ENCODE peak calls at places on chromosomes 12 and 14, in seven cellular contexts. R is cardiac muscle cell, D is Panc1, V is tibial artery, M is A549, Y is neural progenitor cell, G is OCI-LY7. C is an unnamed sample. For H3K4me1, the result is how much of the 10 kb centered on the place peaks cover.

GRCh38 chr14:94906991-94907587 is 137.2 kb upstream of the GSC start:
- DNase-seq in D (no peak), G (no peak), M (no peak), Y (no peak), V (no peak), R (no peak), C (no peak)

GRCh38 chr14:94102768-94103482 is 7.6 kb upstream of the IFI27 start:
- DNase-seq in M (no peak), D (no peak), G (no peak), V (no peak), Y (no peak), R (no peak), C (peak)

GRCh38 chr12:101792046-101792931 is 38.5 kb downstream of the GNPTAB start:
- DNase-seq in G (no peak), V (no peak), R (no peak), Y (no peak), D (no peak), M (no peak), C (no peak)

GRCh38 chr14:61923348-61923747 is 161.1 kb downstream of the SNAPC1 start:
- DNase-seq in M (no peak), Y (no peak), G (no peak), V (no peak), R (peak), D (no peak), C (no peak)

GRCh38 chr14:44896275-44897040 is 65.3 kb downstream of the KLHL28 start:
- DNase-seq in Y (no peak), G (no peak), D (no peak), R (no peak), M (no peak), V (no peak), C (no peak)

GRCh38 chr12:28489256-28489655 is 299.0 kb downstream of the CCDC91 start:
- DNase-seq in R (peak), Y (no peak), M (no peak), V (no peak), D (no peak), G (no peak), C (no peak)

GRCh38 chr14:99831915-99832314 is 38.7 kb downstream of the EML1 start:
- DNase-seq in D (no peak), V (no peak), Y (no peak), R (no peak), M (no peak), G (no peak), C (no peak)

GRCh38 chr14:102592969-102593840 is 756 bp downstream of the RCOR1 start:
- DNase-seq in R (peak), V (peak), Y (peak), G (peak), D (no peak), M (peak), C (peak)

GRCh38 chr14:55200646-55201045 is 9.3 kb upstream of the DLGAP5 start:
- DNase-seq in D (no peak), M (no peak), G (no peak), V (no peak), R (peak), Y (no peak), C (no peak)

GRCh38 chr14:24915403-24915921 is 134.5 kb downstream of the STXBP6 start:
- DNase-seq in Y (no peak), V (no peak), D (no peak), R (no peak), M (no peak), G (no peak), C (no peak)

GRCh38 chr14:104865631-104866441 is 768 bp downstream of the CEP170B start:
- DNase-seq in R (peak), V (peak), D (no peak), M (peak), Y (peak), G (no peak), C (peak)

GRCh38 chr12:38903596-38903995 is 1.8 kb downstream of the CPNE8 start:
- DNase-seq in G (no peak), V (no peak), Y (no peak), R (no peak), M (no peak), D (no peak), C (no peak)

GRCh38 chr14:89247457-89248122 is 169.4 kb downstream of the FOXN3 start:
- DNase-seq in M (no peak), R (no peak), G (no peak), V (no peak), Y (no peak), D (no peak), C (no peak)

GRCh38 chr12:1531654-1532366 is 62.6 kb downstream of the FBXL14 start:
- DNase-seq in Y (no peak), V (no peak), G (no peak), M (no peak), R (no peak), D (no peak), C (no peak)

GRCh38 chr12:84910549-84911241 is 1.9 kb downstream of the SLC6A15 start:
- DNase-seq in Y (peak), D (no peak), G (no peak), M (no peak), V (no peak), R (peak), C (no peak)

GRCh38 chr12:116673713-116674112 is 64.2 kb downstream of the SPRING1 start:
- DNase-seq in R (no peak), D (no peak), V (no peak), G (peak), Y (peak), M (no peak), C (peak)

GRCh38 chr12:120098756-120099470 is 17.6 kb downstream of the RAB35 start:
- DNase-seq in Y (no peak), V (no peak), D (no peak), R (no peak), M (no peak), G (no peak), C (no peak)

GRCh38 chr12:74836567-74836966 is 298.9 kb downstream of the ATXN7L3B start:
- DNase-seq in M (no peak), D (no peak), V (no peak), R (no peak), Y (no peak), G (no peak), C (no peak)

GRCh38 chr14:96055753-96056508 is 16.8 kb downstream of the C14orf132 start:
- DNase-seq in V (peak), R (no peak), D (no peak), Y (no peak), M (no peak), G (no peak), C (no peak)

GRCh38 chr14:32201196-32201815 is 539 bp upstream of the RNU6-7 start:
- DNase-seq in D (peak), R (peak), M (peak), Y (peak), V (peak), G (peak), C (peak)

GRCh38 chr14:61227893-61228591 is 53.1 kb downstream of the TMEM30B start:
- DNase-seq in M (no peak), V (no peak), D (no peak), G (no peak), R (no peak), Y (no peak), C (no peak)

GRCh38 chr14:28613526-28613925 is 153.1 kb upstream of the FOXG1 start:
- DNase-seq in D (no peak), Y (no peak), M (no peak), G (no peak), R (no peak), V (no peak), C (no peak)

GRCh38 chr14:75011356-75012097 is 8.8 kb downstream of the EIF2B2 start:
- DNase-seq in D (no peak), M (no peak), G (no peak), Y (no peak), R (peak), V (no peak), C (no peak)

GRCh38 chr12:13097526-13097925 is 5.9 kb downstream of the GSG1 start:
- DNase-seq in R (no peak), V (no peak), Y (no peak), D (no peak), G (no peak), M (no peak), C (no peak)
- H3K4me1 ChIP-seq in R (under half), V (under half), Y (under half), D (under half), G (under half), M (half or more), C (under half)

GRCh38 chr12:91249059-91250055 is 66.7 kb upstream of the DCN start:
- DNase-seq in M (no peak), V (no peak), R (peak), Y (no peak), G (no peak), D (no peak), C (no peak)
- H3K4me3 ChIP-seq in M (no peak), V (no peak), R (no peak), Y (no peak), G (no peak), D (no peak), C (no peak)

GRCh38 chr14:73771848-73772705 is 57.9 kb upstream of the PNMA1 start:
- DNase-seq in Y (peak), D (no peak), G (peak), M (no peak), R (peak), V (no peak), C (peak)

GRCh38 chr14:73773441-73774243 is 59.5 kb upstream of the PNMA1 start:
- DNase-seq in V (no peak), M (no peak), Y (no peak), D (no peak), R (no peak), G (peak), C (no peak)

GRCh38 chr14:73774244-73774575 is 60.0 kb upstream of the PNMA1 start:
- DNase-seq in M (no peak), Y (no peak), R (no peak), G (peak), D (no peak), V (no peak), C (no peak)

GRCh38 chr14:73768107-73768506 is 53.9 kb upstream of the PNMA1 start:
- DNase-seq in V (no peak), R (no peak), D (no peak), M (no peak), Y (no peak), G (no peak), C (no peak)

DNA sequence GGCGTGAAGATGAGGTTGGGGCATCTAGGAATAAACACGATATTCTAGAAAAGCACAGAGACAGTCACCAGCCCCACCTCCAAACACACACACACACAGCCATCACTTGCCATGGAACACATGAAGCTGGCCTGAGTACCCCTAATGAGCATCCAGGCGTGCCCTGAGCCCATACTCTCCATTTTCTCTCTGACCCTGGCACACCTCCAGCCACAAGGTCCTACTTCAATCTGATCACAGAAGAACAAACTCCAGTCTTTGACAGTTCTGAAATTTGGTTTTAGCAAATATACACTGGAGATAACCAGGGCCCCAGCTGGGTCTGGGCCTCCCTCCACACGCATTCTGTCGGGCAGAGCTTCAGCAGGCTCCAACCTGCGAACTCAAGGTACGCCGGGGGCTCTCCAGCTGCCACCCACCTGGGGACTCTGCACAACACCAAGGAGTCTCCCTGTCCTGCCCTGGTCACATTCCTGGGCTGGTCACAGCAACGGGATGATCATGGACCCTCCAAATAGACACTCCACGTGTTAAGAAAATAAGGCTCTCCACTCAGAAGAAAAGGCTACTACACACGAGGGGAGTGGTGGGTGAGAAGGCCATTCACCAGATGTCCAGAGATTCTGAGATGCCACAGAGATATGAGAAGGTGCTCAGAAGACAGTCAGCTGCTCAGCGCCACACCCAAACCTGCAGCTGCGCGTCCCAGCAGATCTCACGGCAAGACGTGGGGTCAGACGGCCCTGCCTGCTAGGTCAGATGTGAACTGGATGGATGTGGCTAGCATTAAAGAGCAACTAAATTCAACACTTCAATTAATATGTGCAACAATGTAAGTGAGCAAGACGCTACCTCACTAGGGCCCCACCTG is 57.0 kb upstream of the PNMA1 start:
- DNase-seq in V (no peak), R (no peak), M (no peak), G (no peak), D (no peak), Y (no peak), C (no peak)
- H3K4me1 ChIP-seq in V (under half), R (under half), M (under half), G (half or more), D (under half), Y (under half), C (under half)

GRCh38 chr12:57816855-57817151 is 1.7 kb downstream of the AVIL start:
- DNase-seq in D (no peak), R (peak), Y (no peak), G (no peak), M (no peak), V (peak), C (no peak)

GRCh38 chr12:57815177-57816000 is 3.1 kb downstream of the AVIL start:
- DNase-seq in M (no peak), D (no peak), R (no peak), V (no peak), Y (peak), G (no peak), C (no peak)

GRCh38 chr12:57813971-57814771 is 4.4 kb downstream of the AVIL start:
- DNase-seq in G (no peak), Y (no peak), V (no peak), D (no peak), M (no peak), R (peak), C (no peak)

GRCh38 chr12:57816001-57816854 is 2.3 kb downstream of the AVIL start:
- DNase-seq in V (no peak), R (no peak), Y (no peak), D (no peak), G (no peak), M (no peak), C (no peak)

DNA sequence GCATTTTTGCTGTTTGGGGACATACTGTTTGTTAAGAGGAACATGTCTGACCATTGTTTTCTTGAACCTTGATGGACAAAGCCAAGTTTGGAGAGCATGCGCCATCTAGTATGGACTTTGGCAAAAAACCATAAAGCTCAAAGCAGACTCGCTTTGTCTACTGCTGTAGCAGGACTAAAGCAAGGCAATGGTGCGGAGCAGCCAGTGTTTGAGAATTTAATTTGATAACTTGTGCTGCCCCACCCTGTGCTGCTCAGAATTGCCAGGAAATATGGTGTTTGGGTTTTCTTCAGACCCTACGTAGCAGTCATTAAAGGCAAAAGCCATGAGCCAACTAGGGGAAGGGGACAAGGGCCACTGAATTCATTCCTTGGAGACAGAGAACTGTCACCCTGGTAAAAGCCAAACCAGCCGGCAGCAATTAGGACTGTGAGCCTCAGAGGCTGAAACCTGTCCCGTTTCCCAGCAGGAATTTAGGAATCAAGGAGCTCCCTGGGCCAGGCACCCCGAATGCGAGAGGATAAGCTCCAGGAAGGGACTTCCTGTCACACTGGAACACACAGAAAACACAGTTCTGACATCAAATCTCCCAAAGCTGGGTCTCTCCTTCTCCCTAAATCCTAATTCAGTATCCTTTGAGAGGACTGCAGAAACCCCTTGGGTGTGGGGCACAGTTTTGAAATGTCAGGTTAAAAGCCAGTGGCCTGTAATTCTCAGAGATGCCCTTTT is 1.1 kb downstream of the AVIL start:
- DNase-seq in V (no peak), M (no peak), G (no peak), Y (no peak), R (no peak), D (no peak), C (no peak)
- H3K4me3 ChIP-seq in V (no peak), M (no peak), G (no peak), Y (no peak), R (no peak), D (no peak), C (no peak)

GRCh38 chr14:56282179-56282578 is 164.0 kb downstream of the PELI2 start:
- DNase-seq in M (no peak), Y (no peak), G (no peak), R (no peak), D (no peak), V (no peak), C (no peak)

GRCh38 chr14:56284641-56285040 is 166.4 kb downstream of the PELI2 start:
- DNase-seq in V (no peak), G (no peak), R (no peak), M (no peak), Y (no peak), D (no peak), C (no peak)

GRCh38 chr14:56278383-56278782 is 160.2 kb downstream of the PELI2 start:
- DNase-seq in R (no peak), M (no peak), Y (no peak), G (no peak), V (no peak), D (no peak), C (no peak)

GRCh38 chr14:56280843-56281242 is 162.6 kb downstream of the PELI2 start:
- DNase-seq in G (no peak), M (peak), R (no peak), D (no peak), Y (no peak), V (no peak), C (no peak)
- H3K4me1 ChIP-seq in G (under half), M (under half), R (under half), D (under half), Y (under half), V (under half), C (under half)

DNA sequence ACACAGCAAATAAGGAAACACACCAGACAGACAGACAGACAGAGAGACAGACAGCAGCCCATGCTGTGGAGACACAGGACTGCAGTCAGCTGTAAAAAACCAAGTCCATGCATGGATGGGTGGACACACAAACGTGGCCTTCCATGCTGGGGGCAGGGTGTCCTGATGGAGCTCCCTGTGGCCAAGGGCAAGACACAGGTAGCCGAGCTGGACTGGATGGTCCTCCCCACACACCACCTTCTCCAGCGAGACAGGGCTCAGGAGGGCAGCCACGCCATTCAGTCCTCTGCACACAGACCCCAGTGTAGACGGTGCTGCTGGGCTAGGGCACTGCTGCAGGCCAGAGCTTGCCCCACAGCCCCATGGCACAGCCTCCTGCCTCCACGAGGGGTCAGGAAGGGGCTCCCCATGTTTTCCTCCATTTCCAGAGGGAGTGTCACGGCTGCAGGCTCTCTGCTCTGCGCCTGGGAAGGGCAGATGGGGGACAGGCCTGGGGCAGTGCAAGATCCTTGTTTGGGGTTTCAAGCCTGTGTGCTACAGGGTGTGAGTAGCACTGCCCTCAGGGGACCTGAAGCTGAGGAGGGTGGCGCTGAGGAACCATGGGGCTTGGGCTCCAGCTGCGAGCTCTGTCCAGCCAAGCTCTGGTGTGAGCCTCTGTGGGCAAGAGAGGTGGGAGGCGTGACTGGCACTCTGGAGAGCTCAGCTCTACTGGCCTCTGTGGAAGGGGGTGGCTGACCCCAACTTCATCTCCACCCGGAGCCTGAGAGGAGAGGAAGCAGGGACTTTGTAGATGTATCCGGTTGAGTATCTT is 67.9 kb downstream of the GALNT9 start:
- DNase-seq in M (no peak), R (no peak), D (no peak), Y (no peak), V (no peak), G (no peak), C (no peak)
- H3K4me3 ChIP-seq in M (no peak), R (no peak), D (no peak), Y (no peak), V (no peak), G (no peak), C (no peak)

GRCh38 chr12:15978431-15978950 is 67.4 kb downstream of the DERA start:
- DNase-seq in V (no peak), D (no peak), G (no peak), R (peak), Y (no peak), M (no peak), C (no peak)
- H3K4me1 ChIP-seq in V (under half), D (under half), G (under half), R (under half), Y (under half), M (under half), C (under half)